ENCODE peak calls at places on chromosomes 13 and 19, in four cellular contexts. N is K562, G is HepG2, D is H1. A is an unnamed sample.

GRCh38 chr13:24183741-24184182 is 23.2 kb downstream of the SPATA13 start:
- DNase-seq in D (no peak), N (no peak), G (peak), A (no peak)

GRCh38 chr13:102018716-102019115 is 383.1 kb downstream of the FGF14 start:
- DNase-seq in D (no peak), G (no peak), N (no peak), A (no peak)

GRCh38 chr19:54136086-54136863 is 1.3 kb upstream of the CNOT3 start:
- DNase-seq in N (peak), G (no peak), D (no peak), A (no peak)

GRCh38 chr13:111632906-111633305 is 312.5 kb downstream of the TEX29 start:
- DNase-seq in G (no peak), N (no peak), D (peak), A (no peak)

GRCh38 chr19:7977021-7977722 is 28.3 kb downstream of the ELAVL1 start:
- DNase-seq in G (no peak), N (no peak), D (no peak), A (no peak)

GRCh38 chr19:40315812-40316475 is 30.8 kb upstream of the AKT2 start:
- DNase-seq in D (no peak), G (no peak), N (no peak), A (no peak)

GRCh38 chr19:17624314-17624991 is 63.7 kb downstream of the UNC13A start:
- DNase-seq in D (no peak), N (no peak), G (no peak), A (no peak)

GRCh38 chr13:33252103-33252502 is 33.5 kb downstream of the STARD13 start:
- DNase-seq in N (no peak), D (no peak), G (no peak), A (no peak)

GRCh38 chr13:77377016-77377415 is 50.1 kb upstream of the MYCBP2 start:
- DNase-seq in N (no peak), D (no peak), G (no peak), A (no peak)

GRCh38 chr19:16897572-16898056 is 8.8 kb downstream of the F2RL3 start:
- DNase-seq in N (no peak), D (no peak), G (no peak), A (no peak)

GRCh38 chr19:19039901-19040300 is 6.5 kb downstream of the ARMC6 start:
- DNase-seq in G (no peak), N (no peak), D (no peak), A (no peak)

GRCh38 chr13:113321546-113321945 is 24.5 kb downstream of the LAMP1 start:
- DNase-seq in N (no peak), D (no peak), G (no peak), A (no peak)

GRCh38 chr13:23753523-23753922 is 135.7 kb downstream of the MIPEP start:
- DNase-seq in G (peak), D (no peak), N (no peak), A (no peak)

GRCh38 chr13:72384879-72385278 is 342.6 kb downstream of the MZT1 start:
- DNase-seq in N (no peak), D (no peak), G (peak), A (no peak)

GRCh38 chr19:55230780-55231179 is 2.2 kb upstream of the TMEM86B start:
- DNase-seq in N (no peak), D (no peak), G (no peak), A (no peak)

GRCh38 chr13:36421447-36421846 is 10.8 kb upstream of the CCNA1 start:
- DNase-seq in N (no peak), G (no peak), D (no peak), A (peak)

GRCh38 chr19:49127674-49128544 is 8.6 kb downstream of the PPFIA3 start:
- DNase-seq in D (peak), N (peak), G (peak), A (peak)

GRCh38 chr13:113364371-113364932 is 522 bp upstream of the GRTP1 start:
- DNase-seq in D (no peak), G (no peak), N (no peak), A (no peak)

GRCh38 chr13:41019578-41020347 is 647 bp upstream of the ELF1 start:
- DNase-seq in N (no peak), D (no peak), G (peak), A (no peak)

GRCh38 chr13:59492030-59492636 is 671.6 kb downstream of the DIAPH3 start:
- DNase-seq in N (no peak), G (no peak), D (no peak), A (peak)

GRCh38 chr13:112688560-112689497 is 1.0 kb upstream of the ATP11A start:
- DNase-seq in N (peak), G (peak), D (peak), A (peak)

GRCh38 chr19:17538684-17539287 is 16.7 kb upstream of the COLGALT1 start:
- DNase-seq in G (no peak), N (no peak), D (no peak), A (peak)

GRCh38 chr19:29537601-29538000 is 11.8 kb downstream of the VSTM2B start:
- DNase-seq in G (no peak), N (no peak), D (peak), A (no peak)

GRCh38 chr13:45615501-45616101 is at the start of gene ERICH6B:
- DNase-seq in D (peak), N (no peak), G (no peak), A (no peak)

GRCh38 chr19:55189424-55189823 is 9.3 kb upstream of the SYT5 start:
- DNase-seq in D (no peak), N (no peak), G (no peak), A (peak)

GRCh38 chr19:3761382-3762129 is at the start of gene APBA3:
- DNase-seq in N (peak), G (peak), D (peak), A (peak)

GRCh38 chr13:74134777-74135305 is 637 bp upstream of the KLF12 start:
- DNase-seq in G (no peak), D (peak), N (peak), A (no peak)

GRCh38 chr13:95710313-95710712 is 33.4 kb downstream of the DNAJC3 start:
- DNase-seq in N (no peak), G (no peak), D (no peak), A (peak)

GRCh38 chr19:48553676-48554384 is 1.9 kb downstream of the SULT2B1 start:
- DNase-seq in G (peak), N (peak), D (no peak), A (peak)

GRCh38 chr13:98350746-98351330 is 173.8 kb upstream of the RNF113B start:
- DNase-seq in D (no peak), G (no peak), N (no peak), A (no peak)

GRCh38 chr19:41994521-41994971 is 516 bp upstream of the ATP1A3 start:
- DNase-seq in D (no peak), G (no peak), N (no peak), A (no peak)
- H3K9ac ChIP-seq in D (no peak), G (no peak), N (no peak), A (no peak)

GRCh38 chr19:45515807-45516401 is 8.6 kb downstream of the VASP start:
- DNase-seq in G (no peak), D (no peak), N (no peak), A (no peak)
- H3K4me2 ChIP-seq in G (no peak), D (no peak), N (peak), A (no peak)

GRCh38 chr13:67278230-67278629 is 48.1 kb upstream of the PCDH9 start:
- DNase-seq in G (no peak), N (no peak), D (no peak), A (no peak)
- TF ChIP-seq JUN in G (no peak), N (no peak), D (no peak), A (no peak)

DNA sequence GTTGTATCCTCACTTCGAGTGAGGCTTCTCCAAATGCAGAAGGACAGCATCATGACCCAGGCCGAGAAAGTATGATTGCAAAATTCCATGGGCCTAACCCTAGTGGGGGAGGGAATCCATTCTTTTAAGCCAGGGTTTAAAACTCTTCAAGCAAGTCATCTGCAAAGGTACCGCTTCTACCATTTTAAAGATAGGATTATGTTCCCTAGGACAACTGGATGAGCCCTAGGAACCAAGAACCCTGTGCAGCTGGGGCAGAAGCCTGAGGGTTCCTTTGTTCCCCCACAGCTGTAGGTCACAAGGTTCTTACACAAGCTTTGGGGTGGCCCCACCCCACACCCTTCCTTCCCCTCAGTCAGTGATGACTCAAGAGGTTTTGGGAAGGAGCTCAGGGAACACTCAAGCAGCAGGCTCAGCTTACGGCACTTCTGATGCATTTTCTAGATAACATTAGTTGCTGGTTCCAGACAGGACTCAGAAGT is 13.5 kb downstream of the ARL11 start:
- DNase-seq in D (no peak), G (no peak), N (peak), A (no peak)
- H3K9ac ChIP-seq in D (no peak), G (no peak), N (peak), A (no peak)

DNA sequence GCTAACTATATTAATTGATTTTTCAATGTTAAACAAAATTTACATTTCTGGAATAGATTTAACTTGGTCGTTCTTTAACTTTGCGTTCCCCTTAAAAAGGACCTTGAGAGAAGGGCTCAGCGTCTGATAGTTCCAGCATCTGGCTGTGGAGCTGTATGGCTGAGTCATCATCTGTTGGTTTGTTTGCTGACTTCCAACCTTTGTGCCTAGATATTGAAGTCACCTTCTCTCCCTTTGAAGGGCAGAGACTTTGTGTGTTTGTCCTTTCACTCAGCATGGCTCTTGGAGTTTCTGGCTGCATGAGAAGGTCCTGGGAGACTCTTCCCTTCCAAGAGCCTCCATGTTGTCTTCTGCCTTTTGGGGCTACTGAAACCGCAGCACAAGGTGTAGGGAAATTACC is 16.6 kb upstream of the IRS2 start:
- DNase-seq in G (peak), N (no peak), D (no peak), A (no peak)
- H3K4me2 ChIP-seq in G (peak), N (no peak), D (no peak), A (no peak)

GRCh38 chr13:60758637-60759036 is 361.6 kb downstream of the TDRD3 start:
- DNase-seq in N (no peak), G (no peak), D (no peak), A (no peak)

GRCh38 chr13:60755380-60756163 is 358.6 kb downstream of the TDRD3 start:
- DNase-seq in D (no peak), N (no peak), G (no peak), A (peak)

GRCh38 chr13:60757481-60757880 is 360.5 kb downstream of the TDRD3 start:
- DNase-seq in N (no peak), D (no peak), G (no peak), A (no peak)

GRCh38 chr13:60756306-60756705 is 359.3 kb downstream of the TDRD3 start:
- DNase-seq in N (no peak), G (no peak), D (no peak), A (peak)

DNA sequence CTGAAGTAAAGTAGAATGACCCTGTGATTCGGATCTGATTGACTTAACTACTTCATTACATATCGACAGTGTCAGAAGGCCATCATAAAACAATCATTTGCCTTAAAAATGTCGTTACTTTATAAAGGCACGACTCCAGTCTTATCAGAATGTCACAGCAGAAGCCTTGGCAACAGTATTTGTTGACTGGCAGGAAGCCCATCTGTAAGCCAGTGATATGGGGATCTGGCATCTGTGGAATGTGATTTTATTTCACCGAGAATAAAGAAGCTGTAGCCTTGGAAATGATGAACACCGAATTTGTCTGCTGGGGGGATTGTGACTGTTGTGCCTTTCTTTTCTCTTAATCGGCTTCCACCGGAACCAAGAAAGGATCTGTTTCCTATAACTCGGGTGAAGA is 362.5 kb downstream of the TDRD3 start:
- DNase-seq in N (no peak), G (peak), D (no peak), A (peak)
- TF ChIP-seq JUN in N (no peak), G (no peak), D (no peak), A (peak)

GRCh38 chr13:50844181-50844875 is 836 bp upstream of the DLEU7 start:
- DNase-seq in N (no peak), D (no peak), G (no peak), A (no peak)
- H3K9ac ChIP-seq in N (no peak), D (no peak), G (no peak), A (no peak)